ENCODE peak calls at places on chromosomes 12 and 14, in eight cellular contexts. I is ascending aorta; V is Right ventricle myocardium superior; O is stimulated activated CD8-positive, alpha-beta memory T cell treated with anti-CD3 and anti-CD28 coated beads, Interleukin-15, amount 100 ng/mL, for 24 hours; L is ovary; U is T follicular helper cell; T is KG1; C is fibroblast of pulmonary artery. P is an unnamed sample.

GRCh38 chr12:64682572-64683277 is 72.4 kb downstream of the RASSF3 start:
- DNase-seq in I (no peak), V (peak), O (no peak), L (peak), U (no peak), T (no peak), C (peak), P (peak)

GRCh38 chr14:66401447-66402095 is 84.6 kb upstream of the CCDC196 start:
- DNase-seq in I (no peak), V (no peak), O (no peak), L (no peak), U (no peak), T (no peak), C (peak), P (no peak)

GRCh38 chr14:68526420-68527105 is 266.3 kb downstream of the ZFP36L1 start:
- DNase-seq in I (peak), V (peak), O (no peak), L (no peak), U (no peak), T (no peak), C (no peak), P (no peak)

GRCh38 chr12:72723732-72724131 is 451.6 kb downstream of the TRHDE start:
- DNase-seq in I (no peak), V (no peak), O (no peak), L (no peak), U (no peak), T (no peak), C (no peak), P (no peak)

GRCh38 chr12:67068773-67069450 is 200.2 kb upstream of the CAND1 start:
- DNase-seq in I (no peak), V (peak), O (peak), L (peak), U (no peak), T (no peak), C (peak), P (peak)

GRCh38 chr12:116123511-116124258 is 153.8 kb downstream of the MED13L start:
- DNase-seq in I (no peak), V (no peak), O (no peak), L (no peak), U (no peak), T (no peak), C (peak), P (peak)

GRCh38 chr14:92590941-92591340 is 77.4 kb downstream of the RIN3 start:
- DNase-seq in I (no peak), V (no peak), O (no peak), L (no peak), U (no peak), T (no peak), C (no peak), P (no peak)

GRCh38 chr12:77736219-77736965 is 94.3 kb upstream of the NAV3 start:
- DNase-seq in I (no peak), V (no peak), O (no peak), L (no peak), U (no peak), T (no peak), C (no peak), P (no peak)

GRCh38 chr12:15404485-15404884 is 82.2 kb downstream of the PTPRO start:
- DNase-seq in I (no peak), V (no peak), O (no peak), L (no peak), U (no peak), T (no peak), C (peak), P (no peak)

GRCh38 chr12:130577348-130577747 is 138.8 kb downstream of the RIMBP2 start:
- DNase-seq in I (no peak), V (no peak), O (no peak), L (no peak), U (no peak), T (no peak), C (no peak), P (no peak)

GRCh38 chr12:108734200-108734906 is 3.0 kb upstream of the CORO1C start:
- DNase-seq in I (peak), V (no peak), O (no peak), L (no peak), U (no peak), T (no peak), C (peak), P (peak)

GRCh38 chr12:66152732-66153131 is 17.1 kb downstream of the TMBIM4 start:
- DNase-seq in I (no peak), V (no peak), O (no peak), L (no peak), U (no peak), T (no peak), C (peak), P (no peak)

GRCh38 chr12:89954259-89954658 is 245.6 kb upstream of the ATP2B1 start:
- DNase-seq in I (no peak), V (no peak), O (no peak), L (no peak), U (no peak), T (no peak), C (no peak), P (peak)

GRCh38 chr12:111775205-111776193 is 8.8 kb downstream of the ALDH2 start:
- DNase-seq in I (peak), V (peak), O (no peak), L (peak), U (no peak), T (peak), C (peak), P (peak)

GRCh38 chr12:31231611-31232360 is 94.2 kb downstream of the SINHCAF start:
- DNase-seq in I (no peak), V (no peak), O (no peak), L (no peak), U (no peak), T (no peak), C (no peak), P (no peak)

GRCh38 chr12:53551889-53552291 is 44.6 kb upstream of the NPFF start:
- DNase-seq in I (no peak), V (no peak), O (no peak), L (no peak), U (no peak), T (no peak), C (no peak), P (no peak)

GRCh38 chr12:19826988-19827550 is 387.8 kb downstream of the AEBP2 start:
- DNase-seq in I (no peak), V (no peak), O (no peak), L (no peak), U (no peak), T (no peak), C (no peak), P (no peak)

GRCh38 chr14:29521526-29522137 is 406.0 kb downstream of the PRKD1 start:
- DNase-seq in I (no peak), V (no peak), O (no peak), L (no peak), U (no peak), T (no peak), C (peak), P (peak)

GRCh38 chr14:35134329-35135123 is 12.2 kb downstream of the PRORP start:
- DNase-seq in I (no peak), V (no peak), O (no peak), L (no peak), U (no peak), T (no peak), C (no peak), P (no peak)

GRCh38 chr14:59455411-59455810 is 9.8 kb downstream of the GPR135 start:
- DNase-seq in I (no peak), V (no peak), O (no peak), L (no peak), U (no peak), T (no peak), C (peak), P (no peak)

GRCh38 chr14:99259327-99259726 is 12.7 kb downstream of the BCL11B start:
- DNase-seq in I (no peak), V (no peak), O (no peak), L (no peak), U (peak), T (no peak), C (no peak), P (no peak)

GRCh38 chr12:115451785-115452736 is 768.1 kb upstream of the TBX3 start:
- DNase-seq in I (no peak), V (peak), O (no peak), L (peak), U (no peak), T (no peak), C (peak), P (peak)

GRCh38 chr12:32755654-32756475 is at the start of gene YARS2:
- DNase-seq in I (peak), V (peak), O (peak), L (peak), U (peak), T (peak), C (peak), P (peak)

GRCh38 chr12:120470150-120470817 is 736 bp upstream of the SRSF9 start:
- DNase-seq in I (no peak), V (no peak), O (no peak), L (no peak), U (no peak), T (no peak), C (peak), P (no peak)

GRCh38 chr12:121530600-121531355 is 50.0 kb downstream of the KDM2B start:
- DNase-seq in I (peak), V (peak), O (no peak), L (peak), U (peak), T (no peak), C (peak), P (peak)

GRCh38 chr14:98290596-98290995 is 981.4 kb downstream of the BCL11B start:
- DNase-seq in I (no peak), V (no peak), O (no peak), L (no peak), U (no peak), T (no peak), C (no peak), P (no peak)

GRCh38 chr12:31029916-31030562 is 43.6 kb upstream of the DDX11 start:
- DNase-seq in I (no peak), V (peak), O (no peak), L (no peak), U (no peak), T (no peak), C (no peak), P (no peak)

GRCh38 chr12:155646-156045 is 58.3 kb downstream of the SLC6A12 start:
- DNase-seq in I (no peak), V (no peak), O (no peak), L (no peak), U (no peak), T (no peak), C (no peak), P (no peak)

GRCh38 chr12:66491812-66492361 is 187.0 kb downstream of the GRIP1 start:
- DNase-seq in I (no peak), V (no peak), O (no peak), L (no peak), U (no peak), T (no peak), C (no peak), P (no peak)

GRCh38 chr12:4441355-4442330 is 4.0 kb downstream of the FGF6 start:
- DNase-seq in I (no peak), V (no peak), O (no peak), L (no peak), U (no peak), T (no peak), C (no peak), P (peak)

GRCh38 chr12:108822458-108823205 is 34.8 kb downstream of the SSH1 start:
- DNase-seq in I (no peak), V (no peak), O (no peak), L (no peak), U (no peak), T (no peak), C (peak), P (no peak)

GRCh38 chr14:62604524-62604923 is 440.7 kb downstream of the KCNH5 start:
- DNase-seq in I (no peak), V (no peak), O (no peak), L (no peak), U (no peak), T (no peak), C (no peak), P (no peak)

GRCh38 chr12:105032703-105033357 is 46.7 kb downstream of the NOPCHAP1 start:
- DNase-seq in I (no peak), V (no peak), O (no peak), L (no peak), U (no peak), T (no peak), C (peak), P (no peak)

GRCh38 chr14:69773571-69774276 is 6.8 kb downstream of the SRSF5 start:
- DNase-seq in I (no peak), V (no peak), O (no peak), L (no peak), U (no peak), T (no peak), C (no peak), P (no peak)

GRCh38 chr12:49538740-49539403 is at the start of gene KCNH3:
- DNase-seq in I (no peak), V (peak), O (peak), L (peak), U (peak), T (no peak), C (peak), P (no peak)

GRCh38 chr12:76446090-76446489 is 97.9 kb upstream of the BBS10 start:
- DNase-seq in I (no peak), V (no peak), O (no peak), L (no peak), U (no peak), T (no peak), C (no peak), P (no peak)

P was measured in ELF-1.